ENCODE peak calls at places on chromosome 3, in seven cellular contexts. A is stimulated activated CD4-positive, alpha-beta T cell treated with anti-CD3 and anti-CD28 coated beads, Interleukin-12 subunit alpha, Interleukin-12 subunit beta, amount 100 ng/mL, for 4 hours; Z is GM18507; W is ecto neural progenitor cell; P is hepatocyte; O is endothelial cell; R is HS-5. L is an unnamed sample.
A peak's percentile ranks its signal among the peaks of the same experiment; 100 is the strongest.

GRCh38 chr3:153977148-153977547 is 144.0 kb upstream of the ARHGEF26 start:
- DNase-seq in Z (no peak), W (no peak), O (no peak), R (no peak), A (no peak), P (no peak), L (no peak)

GRCh38 chr3:147864754-147865354 is 455.7 kb downstream of the ZIC1 start:
- DNase-seq in P (no peak), R (no peak), A (no peak), W (no peak), Z (no peak), O (no peak), L (no peak)

GRCh38 chr3:111493276-111493675 is 48.7 kb upstream of the CD96 start:
- DNase-seq in R (no peak), Z (no peak), P (no peak), O (no peak), A (no peak), W (no peak), L (no peak)

GRCh38 chr3:101963902-101964362 is 114.6 kb downstream of the NFKBIZ start:
- DNase-seq in O (no peak), A (peak; percentile 21), Z (no peak), P (no peak), W (no peak), R (no peak), L (no peak)

GRCh38 chr3:33417051-33417673 is 23.0 kb downstream of the UBP1 start:
- DNase-seq in W (no peak), Z (no peak), A (no peak), R (no peak), O (no peak), P (no peak), L (no peak)

GRCh38 chr3:9175421-9175820 is 74.0 kb downstream of the SRGAP3 start:
- DNase-seq in R (no peak), P (no peak), O (no peak), W (no peak), A (no peak), Z (no peak), L (no peak)

GRCh38 chr3:185527364-185527763 is 25.0 kb downstream of the LIPH start:
- DNase-seq in P (no peak), Z (no peak), W (no peak), O (no peak), A (no peak), R (no peak), L (peak; percentile 84)

GRCh38 chr3:130900959-130901358 is 7.1 kb downstream of the ATP2C1 start:
- DNase-seq in Z (no peak), A (no peak), R (no peak), P (no peak), W (no peak), O (no peak), L (no peak)

GRCh38 chr3:46670000-46670890 is 23.2 kb downstream of the ALS2CL start:
- DNase-seq in P (no peak), Z (no peak), A (no peak), R (no peak), W (peak; percentile 24), O (no peak), L (peak; percentile 36)

GRCh38 chr3:192851821-192852352 is 65.8 kb downstream of the MB21D2 start:
- DNase-seq in A (no peak), W (no peak), O (no peak), Z (no peak), P (peak; percentile 60), R (peak; percentile 64), L (no peak)

GRCh38 chr3:105483476-105483875 is 116.8 kb downstream of the ALCAM start:
- DNase-seq in O (no peak), P (no peak), Z (no peak), A (no peak), W (no peak), R (no peak), L (no peak)

GRCh38 chr3:197139586-197139985 is 110.0 kb upstream of the MELTF start:
- DNase-seq in O (no peak), A (no peak), P (no peak), R (no peak), Z (no peak), W (no peak), L (no peak)

GRCh38 chr3:44036850-44037249 is 204.8 kb upstream of the TOPAZ1 start:
- DNase-seq in O (no peak), W (no peak), P (no peak), A (no peak), Z (no peak), R (no peak), L (no peak)

GRCh38 chr3:94184781-94185180 is 121.9 kb downstream of the NSUN3 start:
- DNase-seq in Z (no peak), A (no peak), W (no peak), R (peak; percentile 50), O (no peak), P (no peak), L (no peak)

L was measured in islet precursor cell.